ENCODE peak calls at places on chromosomes 6 and 20, in ten cellular contexts. A is adrenal gland, P is NB4, N is right lobe of liver, U is ovary, J is stomach, T is heart left ventricle, G is tibial nerve, Q is body of pancreas, E is spleen. Z is an unnamed sample.

GRCh38 chr6:106037060-106037459 is 49.1 kb upstream of the PRDM1 start:
- DNase-seq in A (no peak), P (no peak), N (no peak), U (no peak), J (no peak), T (no peak), G (no peak), Q (no peak), E (no peak), Z (peak; percentile 5)

GRCh38 chr6:65116326-65116725 is 590.7 kb downstream of the EYS start:
- DNase-seq in A (no peak), P (no peak), N (no peak), U (no peak), J (no peak), T (no peak), G (no peak), Q (no peak), E (no peak), Z (no peak)

GRCh38 chr6:46935687-46936086 is 13.9 kb upstream of the ADGRF5 start:
- DNase-seq in A (peak; percentile 30), P (no peak), N (no peak), U (no peak), J (no peak), T (peak; percentile 35), G (no peak), Q (no peak), E (no peak), Z (no peak)

GRCh38 chr6:149336529-149336928 is 19.0 kb downstream of the TAB2 start:
- DNase-seq in A (no peak), P (no peak), N (no peak), U (no peak), J (no peak), T (no peak), G (no peak), Q (no peak), E (no peak), Z (no peak)

GRCh38 chr6:145546265-145546664 is 189.1 kb downstream of the EPM2A start:
- DNase-seq in A (no peak), P (no peak), N (no peak), U (no peak), J (no peak), T (no peak), G (no peak), Q (no peak), E (no peak), Z (no peak)

GRCh38 chr6:136426627-136427377 is 123.4 kb downstream of the MAP7 start:
- DNase-seq in A (no peak), P (peak; percentile 97), N (no peak), U (no peak), J (no peak), T (no peak), G (no peak), Q (peak; percentile 46), E (no peak), Z (no peak)

GRCh38 chr6:44486002-44486421 is 98.5 kb downstream of the CDC5L start:
- DNase-seq in A (no peak), P (no peak), N (no peak), U (no peak), J (no peak), T (no peak), G (no peak), Q (no peak), E (no peak), Z (no peak)

GRCh38 chr6:155093430-155093829 is 98.3 kb downstream of the TIAM2 start:
- DNase-seq in A (no peak), P (no peak), N (no peak), U (no peak), J (no peak), T (no peak), G (no peak), Q (no peak), E (no peak), Z (no peak)

GRCh38 chr20:20664795-20665194 is 47.6 kb downstream of the RALGAPA2 start:
- DNase-seq in A (no peak), P (peak; percentile 76), N (no peak), U (no peak), J (no peak), T (no peak), G (no peak), Q (no peak), E (no peak), Z (no peak)

GRCh38 chr20:34921436-34921835 is 34.2 kb downstream of the GSS start:
- DNase-seq in A (no peak), P (no peak), N (no peak), U (no peak), J (no peak), T (no peak), G (no peak), Q (no peak), E (no peak), Z (no peak)

GRCh38 chr6:25834950-25835349 is 3.1 kb upstream of the SLC17A1 start:
- DNase-seq in A (no peak), P (no peak), N (no peak), U (no peak), J (no peak), T (no peak), G (no peak), Q (no peak), E (no peak), Z (no peak)

GRCh38 chr6:105591053-105591452 is 188.2 kb upstream of the PREP start:
- DNase-seq in A (no peak), P (peak; percentile 70), N (no peak), U (no peak), J (no peak), T (no peak), G (no peak), Q (no peak), E (no peak), Z (no peak)

GRCh38 chr6:31573239-31574105 is 1.4 kb downstream of the LTA start:
- DNase-seq in A (no peak), P (no peak), N (peak; percentile 26), U (no peak), J (no peak), T (no peak), G (no peak), Q (no peak), E (peak; percentile 58), Z (no peak)

GRCh38 chr6:52362443-52363221 is 681 bp downstream of the PAQR8 start:
- DNase-seq in A (no peak), P (no peak), N (peak; percentile 54), U (peak; percentile 59), J (peak; percentile 37), T (peak; percentile 39), G (peak; percentile 20), Q (peak; percentile 24), E (peak; percentile 91), Z (peak; percentile 67)

GRCh38 chr6:148513145-148514071 is 170.8 kb downstream of the SASH1 start:
- DNase-seq in A (no peak), P (no peak), N (no peak), U (no peak), J (no peak), T (peak; percentile 59), G (no peak), Q (no peak), E (no peak), Z (no peak)

GRCh38 chr6:2959909-2960719 is 11.3 kb downstream of the SERPINB6 start:
- DNase-seq in A (no peak), P (no peak), N (no peak), U (no peak), J (no peak), T (no peak), G (no peak), Q (peak; percentile 29), E (no peak), Z (peak; percentile 83)

GRCh38 chr6:167140589-167141474 is 16.9 kb downstream of the GPR31 start:
- DNase-seq in A (no peak), P (no peak), N (no peak), U (no peak), J (no peak), T (no peak), G (no peak), Q (no peak), E (no peak), Z (no peak)

GRCh38 chr6:53718597-53719460 is 53.3 kb upstream of the KLHL31 start:
- DNase-seq in A (peak; percentile 60), P (peak; percentile 68), N (no peak), U (no peak), J (peak; percentile 44), T (peak; percentile 34), G (no peak), Q (peak; percentile 74), E (no peak), Z (peak; percentile 40)

GRCh38 chr6:710601-711571 is 17.9 kb upstream of the EXOC2 start:
- DNase-seq in A (peak; percentile 57), P (peak; percentile 76), N (peak; percentile 66), U (peak; percentile 56), J (peak; percentile 61), T (peak; percentile 66), G (no peak), Q (peak; percentile 40), E (peak; percentile 91), Z (peak; percentile 53)
- TF ChIP-seq POLR2A in A (no peak), P (no peak), N (peak; percentile 32), U (peak; percentile 31), J (no peak), T (peak; percentile 34), G (peak; percentile 10), Q (peak; percentile 28), E (no peak), Z (peak; percentile 45)

DNA sequence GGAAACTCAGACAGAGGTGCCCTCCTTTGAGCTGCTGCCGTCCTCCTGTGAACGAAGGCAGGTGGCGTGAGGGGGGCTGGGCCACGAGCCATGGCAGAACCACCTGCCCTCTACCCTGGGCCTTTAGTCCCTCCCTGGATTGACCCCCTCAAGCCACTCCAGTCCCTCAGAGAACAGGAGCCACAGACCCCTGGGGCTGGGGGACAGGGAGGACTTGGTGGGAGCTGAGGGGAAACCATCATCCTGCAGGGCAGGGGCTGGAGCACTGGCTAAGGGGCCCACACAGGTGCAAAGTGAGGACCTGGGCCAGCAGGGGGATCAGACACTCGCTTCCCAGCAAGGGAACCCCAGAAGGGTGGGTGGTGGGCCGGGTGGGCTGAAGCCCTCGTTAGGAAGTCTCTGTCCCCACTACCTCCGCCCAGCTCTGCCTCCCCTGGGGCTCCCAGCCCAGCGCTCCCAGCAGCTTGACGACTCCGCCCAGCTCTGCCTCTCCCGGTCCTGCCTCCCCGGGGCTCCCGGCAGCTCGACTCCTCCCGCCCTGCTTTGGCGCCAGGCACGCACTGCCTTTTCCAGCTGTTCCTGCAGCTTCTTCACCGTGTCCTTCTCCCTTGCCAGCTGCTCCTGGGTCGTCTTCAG is 44.4 kb downstream of the DSTN start:
- DNase-seq in A (peak; percentile 54), P (no peak), N (peak; percentile 69), U (peak; percentile 84), J (peak; percentile 83), T (peak; percentile 79), G (no peak), Q (peak; percentile 88), E (peak; percentile 77), Z (peak; percentile 5)
- TF ChIP-seq POLR2A in A (no peak), P (no peak), N (no peak), U (no peak), J (no peak), T (no peak), G (no peak), Q (no peak), E (no peak), Z (no peak)

GRCh38 chr6:7719364-7719763 is 6.5 kb upstream of the BMP6 start:
- DNase-seq in A (no peak), P (peak; percentile 18), N (no peak), U (no peak), J (no peak), T (no peak), G (no peak), Q (no peak), E (no peak), Z (no peak)
- TF ChIP-seq POLR2A in A (no peak), P (no peak), N (no peak), U (no peak), J (no peak), T (no peak), G (no peak), Q (no peak), E (no peak), Z (no peak)

GRCh38 chr6:160400426-160400825 is 52.2 kb downstream of the SLC22A3 start:
- DNase-seq in A (no peak), P (peak; percentile 12), N (no peak), U (no peak), J (no peak), T (no peak), G (no peak), Q (peak; percentile 53), E (no peak), Z (no peak)
- TF ChIP-seq POLR2A in A (no peak), P (no peak), N (no peak), U (no peak), J (no peak), T (no peak), G (no peak), Q (no peak), E (no peak), Z (no peak)

Z was measured in H54.